ENCODE peak calls at places on chromosomes 3 and 15, in five cellular contexts. E, Q, A, D and O are unnamed samples.

GRCh38 chr15:64897345-64897985 is 14.2 kb upstream of the ANKDD1A start:
- DNase-seq in D (no peak), E (no peak), A (peak), Q (no peak), O (no peak)

GRCh38 chr15:91989821-91990220 is 136.3 kb downstream of the SLCO3A1 start:
- DNase-seq in E (no peak), Q (no peak), A (no peak), D (no peak), O (no peak)

GRCh38 chr15:71447328-71448250 is 332.3 kb downstream of the THSD4 start:
- DNase-seq in D (no peak), A (peak), E (no peak), Q (peak), O (no peak)

GRCh38 chr15:76898102-76898501 is 7.0 kb downstream of the SCAPER start:
- DNase-seq in A (no peak), E (no peak), D (no peak), Q (no peak), O (no peak)

GRCh38 chr3:127017229-127017628 is 34.3 kb downstream of the PLXNA1 start:
- DNase-seq in A (no peak), Q (no peak), D (no peak), E (no peak), O (no peak)

GRCh38 chr15:22237891-22238275 is 157.6 kb downstream of the OR4M2 start:
- DNase-seq in D (no peak), E (no peak), A (no peak), Q (no peak), O (no peak)

GRCh38 chr3:146375214-146375613 is 94.1 kb downstream of the PLSCR2 start:
- DNase-seq in A (peak), E (no peak), D (no peak), Q (no peak), O (no peak)

GRCh38 chr3:54164192-54164975 is 42.0 kb downstream of the CACNA2D3 start:
- DNase-seq in D (no peak), A (no peak), Q (no peak), E (no peak), O (no peak)

GRCh38 chr3:65593780-65594752 is 444.7 kb downstream of the MAGI1 start:
- DNase-seq in D (no peak), E (no peak), Q (no peak), A (no peak), O (no peak)

GRCh38 chr3:48268381-48268935 is 27.6 kb downstream of the ZNF589 start:
- DNase-seq in A (no peak), D (no peak), Q (no peak), E (no peak), O (no peak)

GRCh38 chr3:49673715-49674490 is at the start of gene APEH:
- DNase-seq in D (peak), E (peak), A (peak), Q (peak), O (peak)

GRCh38 chr3:44066806-44067205 is 174.9 kb upstream of the TOPAZ1 start:
- DNase-seq in E (no peak), A (peak), D (no peak), Q (no peak), O (no peak)

GRCh38 chr15:95295311-95295710 is 1035.2 kb upstream of the NR2F2 start:
- DNase-seq in E (no peak), D (no peak), A (no peak), Q (no peak), O (no peak)

GRCh38 chr3:57793737-57794187 is 37.7 kb downstream of the SLMAP start:
- DNase-seq in E (no peak), A (peak), Q (no peak), D (no peak), O (no peak)

GRCh38 chr3:63979093-63979492 is 44.2 kb downstream of the PSMD6 start:
- DNase-seq in A (peak), Q (no peak), E (no peak), D (no peak), O (peak)

GRCh38 chr3:180306691-180307090 is 270.0 kb upstream of the PEX5L start:
- DNase-seq in E (no peak), Q (no peak), A (peak), D (no peak), O (no peak)

GRCh38 chr3:39783730-39784129 is 25.7 kb upstream of the MYRIP start:
- DNase-seq in A (no peak), D (no peak), E (no peak), Q (no peak), O (no peak)

GRCh38 chr3:110568246-110568645 is 503.4 kb upstream of the NECTIN3 start:
- DNase-seq in Q (peak), E (no peak), A (peak), D (peak), O (no peak)

GRCh38 chr3:37984596-37984995 is 6.0 kb upstream of the VILL start:
- DNase-seq in Q (no peak), A (no peak), D (no peak), E (no peak), O (no peak)

GRCh38 chr3:185667574-185667973 is 81.5 kb downstream of the SENP2 start:
- DNase-seq in A (no peak), Q (no peak), D (no peak), E (no peak), O (no peak)

GRCh38 chr15:101526021-101526420 is 36.5 kb upstream of the PCSK6 start:
- DNase-seq in Q (no peak), E (no peak), A (no peak), D (no peak), O (no peak)

GRCh38 chr15:70347766-70348558 is 250.2 kb upstream of the TLE3 start:
- DNase-seq in Q (no peak), A (no peak), D (no peak), E (no peak), O (no peak)

GRCh38 chr15:69414702-69415161 is 583 bp downstream of the KIF23 start:
- DNase-seq in E (peak), D (peak), A (peak), Q (peak), O (peak)

GRCh38 chr15:74390552-74391288 is 23.3 kb upstream of the CYP11A1 start:
- DNase-seq in E (no peak), D (no peak), A (no peak), Q (no peak), O (no peak)

GRCh38 chr3:24709921-24710320 is 215.3 kb upstream of the THRB start:
- DNase-seq in E (no peak), D (no peak), A (no peak), Q (no peak), O (no peak)

GRCh38 chr15:66931768-66932633 is 133.4 kb upstream of the SMAD3 start:
- DNase-seq in A (peak), E (peak), Q (peak), D (no peak), O (no peak)

GRCh38 chr3:150319900-150320299 is 88.2 kb upstream of the TSC22D2 start:
- DNase-seq in D (peak), Q (peak), A (peak), E (no peak), O (no peak)

GRCh38 chr3:196942915-196943277 is 568 bp upstream of the NCBP2 start:
- DNase-seq in E (no peak), Q (peak), A (peak), D (no peak), O (no peak)

GRCh38 chr3:9703240-9703639 is 393 bp upstream of the CPNE9 start:
- DNase-seq in A (no peak), E (no peak), Q (no peak), D (no peak), O (no peak)

GRCh38 chr3:134294302-134294925 is 43.8 kb upstream of the RYK start:
- DNase-seq in A (peak), Q (no peak), D (no peak), E (no peak), O (peak)

GRCh38 chr3:160447544-160447943 is 2.0 kb downstream of the TRIM59 start:
- DNase-seq in E (no peak), Q (no peak), A (peak), D (no peak), O (no peak)